ENCODE peak calls at places on chromosomes 12 and 14, in seven cellular contexts. A, Y, M, C, S, D and U are unnamed samples.
A peak's percentile ranks its signal among the peaks of the same experiment; 100 is the strongest.

GRCh38 chr12:81146228-81147225 is 68.6 kb downstream of the ACSS3 start:
- DNase-seq in A (no peak), Y (no peak), M (no peak), C (no peak), S (no peak), D (no peak), U (no peak)

GRCh38 chr12:122459211-122459610 is 36.7 kb upstream of the CLIP1 start:
- DNase-seq in A (no peak), Y (no peak), M (no peak), C (no peak), S (no peak), D (no peak), U (no peak)

GRCh38 chr12:66365718-66366485 is 63.6 kb downstream of the HELB start:
- DNase-seq in A (no peak), Y (no peak), M (no peak), C (no peak), S (no peak), D (no peak), U (no peak)

GRCh38 chr12:104384141-104384880 is 72.4 kb upstream of the CHST11 start:
- DNase-seq in A (peak; percentile 54), Y (no peak), M (no peak), C (no peak), S (no peak), D (no peak), U (no peak)

GRCh38 chr12:2113501-2113912 is 60.7 kb downstream of the CACNA1C start:
- DNase-seq in A (peak; percentile 39), Y (no peak), M (no peak), C (no peak), S (peak; percentile 64), D (no peak), U (no peak)

GRCh38 chr12:117076410-117077372 is 22.5 kb downstream of the TESC start:
- DNase-seq in A (no peak), Y (no peak), M (no peak), C (no peak), S (peak; percentile 39), D (no peak), U (no peak)

GRCh38 chr14:102593841-102594170 is 1.4 kb downstream of the RCOR1 start:
- DNase-seq in A (no peak), Y (no peak), M (no peak), C (no peak), S (no peak), D (no peak), U (no peak)

GRCh38 chr14:22319526-22320352 is 269.3 kb downstream of the DAD1 start:
- DNase-seq in A (peak; percentile 58), Y (no peak), M (peak; percentile 14), C (peak; percentile 33), S (peak; percentile 59), D (no peak), U (peak; percentile 13)

GRCh38 chr14:104694991-104695659 is 5.7 kb downstream of the INF2 start:
- DNase-seq in A (no peak), Y (peak; percentile 55), M (no peak), C (no peak), S (peak; percentile 70), D (no peak), U (no peak)

GRCh38 chr12:38892090-38892786 is 13.2 kb downstream of the CPNE8 start:
- DNase-seq in A (peak; percentile 37), Y (no peak), M (no peak), C (no peak), S (no peak), D (no peak), U (no peak)

GRCh38 chr12:76591461-76591860 is 31.9 kb upstream of the OSBPL8 start:
- DNase-seq in A (no peak), Y (no peak), M (no peak), C (no peak), S (no peak), D (no peak), U (no peak)

GRCh38 chr12:104055686-104056388 is 5.8 kb upstream of the GLT8D2 start:
- DNase-seq in A (peak; percentile 56), Y (no peak), M (no peak), C (no peak), S (peak; percentile 88), D (no peak), U (no peak)